ENCODE peak calls at places on chromosomes 12 and 14, in six cellular contexts. O is PC-3, K is lower leg skin, J is ovary, G is substantia nigra, E is immature natural killer cell. V is an unnamed sample.

GRCh38 chr14:89466460-89466859 is 49.4 kb upstream of the FOXN3 start:
- DNase-seq in O (no peak), K (no peak), G (no peak), E (peak; percentile 85), J (no peak), V (no peak)

GRCh38 chr12:120925740-120926563 is 21.8 kb upstream of the SPPL3 start:
- DNase-seq in G (no peak), E (no peak), O (peak; percentile 79), K (peak; percentile 57), J (no peak), V (no peak)

GRCh38 chr12:125330645-125331341 is 265.6 kb downstream of the AACS start:
- DNase-seq in K (peak; percentile 18), J (peak; percentile 37), G (peak; percentile 15), O (peak; percentile 57), E (peak; percentile 2), V (peak; percentile 85)

GRCh38 chr12:124188561-124189405 is 106.1 kb upstream of the RFLNA start:
- DNase-seq in K (no peak), O (peak; percentile 83), E (no peak), J (peak; percentile 50), G (no peak), V (no peak)

GRCh38 chr14:100440207-100440631 is 117.1 kb downstream of the SLC25A47 start:
- DNase-seq in O (peak; percentile 87), E (peak; percentile 24), G (peak; percentile 15), J (peak; percentile 75), K (peak; percentile 66), V (peak; percentile 76)

GRCh38 chr14:49619730-49620129 is 696 bp downstream of the RPL36AL start:
- DNase-seq in E (no peak), O (no peak), J (no peak), G (no peak), K (no peak), V (no peak)

GRCh38 chr14:62168564-62169155 is 406.4 kb downstream of the SNAPC1 start:
- DNase-seq in E (no peak), K (no peak), G (no peak), J (no peak), O (peak; percentile 8), V (no peak)

GRCh38 chr14:75307700-75308379 is 29.2 kb downstream of the FOS start:
- DNase-seq in G (peak; percentile 52), O (peak; percentile 93), K (peak; percentile 85), J (peak; percentile 93), E (peak; percentile 57), V (peak; percentile 96)

GRCh38 chr12:128820723-128821432 is 2.9 kb downstream of the SLC15A4 start:
- DNase-seq in K (peak; percentile 38), J (no peak), G (no peak), O (no peak), E (peak; percentile 51), V (no peak)

GRCh38 chr12:106924458-106924857 is 31.2 kb upstream of the TMEM263 start:
- DNase-seq in G (no peak), O (no peak), K (no peak), J (no peak), E (no peak), V (no peak)

GRCh38 chr12:16604853-16605252 is 1.1 kb downstream of the LMO3 start:
- DNase-seq in K (no peak), G (no peak), O (no peak), E (no peak), J (no peak), V (no peak)

GRCh38 chr14:90039253-90040010 is 22.4 kb upstream of the KCNK13 start:
- DNase-seq in E (no peak), J (no peak), K (no peak), O (no peak), G (no peak), V (no peak)

GRCh38 chr12:29499235-29499634 is 1.7 kb upstream of the OVCH1 start:
- DNase-seq in O (no peak), K (no peak), J (no peak), E (no peak), G (no peak), V (no peak)

GRCh38 chr14:105192866-105193731 is 12.0 kb upstream of the NUDT14 start:
- DNase-seq in E (no peak), J (no peak), G (no peak), O (no peak), K (no peak), V (no peak)

GRCh38 chr14:102793531-102794328 is 16.5 kb downstream of the TRAF3 start:
- DNase-seq in K (no peak), O (no peak), E (no peak), G (no peak), J (no peak), V (no peak)

GRCh38 chr12:57334219-57334618 is 83.2 kb upstream of the STAC3 start:
- DNase-seq in J (no peak), G (no peak), E (no peak), O (no peak), K (no peak), V (no peak)

GRCh38 chr14:104536942-104537612 is 42.5 kb upstream of the C14orf180 start:
- DNase-seq in K (no peak), G (no peak), E (no peak), O (peak; percentile 43), J (no peak), V (no peak)

GRCh38 chr12:88736031-88736430 is 155.8 kb upstream of the KITLG start:
- DNase-seq in G (no peak), J (no peak), O (no peak), E (no peak), K (no peak), V (no peak)

V was measured in sciatic nerve.